ENCODE peak calls at places on chromosomes 12 and 14, in seven cellular contexts. P is neuronal stem cell, K is HCT116, B is kidney epithelial cell, T is adrenal gland, C is AG04450, G is IMR-90. L is an unnamed sample.

GRCh38 chr12:114399664-114400211 is 6.2 kb downstream of the TBX5 start:
- DNase-seq in P (peak; percentile 75), K (peak; percentile 62), B (no peak), C (peak; percentile 74), G (peak; percentile 95), T (no peak), L (no peak)

GRCh38 chr14:37081220-37081619 is 91.2 kb downstream of the SLC25A21 start:
- DNase-seq in K (peak; percentile 93), T (no peak), C (no peak), G (peak; percentile 32), P (no peak), B (peak; percentile 69), L (no peak)

GRCh38 chr12:42705863-42706262 is 116.3 kb upstream of the PRICKLE1 start:
- DNase-seq in C (peak; percentile 91), K (no peak), B (peak; percentile 45), T (peak; percentile 54), P (peak; percentile 8), G (peak; percentile 95), L (peak; percentile 34)

GRCh38 chr12:2439332-2440100 is 355.3 kb upstream of the FKBP4 start:
- DNase-seq in K (no peak), P (no peak), B (no peak), G (no peak), C (no peak), T (no peak), L (no peak)

GRCh38 chr14:76904100-76904739 is 78.0 kb downstream of the LRRC74A start:
- DNase-seq in K (no peak), B (no peak), C (peak; percentile 95), G (peak; percentile 98), P (no peak), T (peak; percentile 73), L (no peak)

GRCh38 chr12:118404876-118405521 is 28.6 kb downstream of the SUDS3 start:
- DNase-seq in K (peak; percentile 37), P (peak; percentile 53), G (peak; percentile 68), T (peak; percentile 67), C (peak; percentile 27), B (peak; percentile 14), L (peak; percentile 78)

GRCh38 chr14:68723808-68724268 is 69.0 kb downstream of the ZFP36L1 start:
- DNase-seq in B (no peak), K (no peak), G (no peak), P (no peak), T (no peak), C (no peak), L (no peak)

GRCh38 chr14:93033983-93034670 is 81.6 kb downstream of the ITPK1 start:
- DNase-seq in P (no peak), B (no peak), T (no peak), G (no peak), C (no peak), K (no peak), L (no peak)

GRCh38 chr12:113413488-113413939 is 8.7 kb upstream of the SDSL start:
- DNase-seq in P (no peak), C (no peak), B (no peak), T (no peak), G (peak; percentile 9), K (no peak), L (no peak)

GRCh38 chr14:101200008-101200649 is 296.6 kb upstream of the RTL1 start:
- DNase-seq in K (no peak), P (no peak), G (no peak), T (no peak), C (no peak), B (no peak), L (no peak)

GRCh38 chr12:128767518-128767917 is 56.2 kb downstream of the SLC15A4 start:
- DNase-seq in B (no peak), K (no peak), G (no peak), C (no peak), T (no peak), P (no peak), L (no peak)

GRCh38 chr14:67652189-67652588 is 22.2 kb downstream of the VTI1B start:
- DNase-seq in T (no peak), B (no peak), K (no peak), G (no peak), P (no peak), C (no peak), L (no peak)

DNA sequence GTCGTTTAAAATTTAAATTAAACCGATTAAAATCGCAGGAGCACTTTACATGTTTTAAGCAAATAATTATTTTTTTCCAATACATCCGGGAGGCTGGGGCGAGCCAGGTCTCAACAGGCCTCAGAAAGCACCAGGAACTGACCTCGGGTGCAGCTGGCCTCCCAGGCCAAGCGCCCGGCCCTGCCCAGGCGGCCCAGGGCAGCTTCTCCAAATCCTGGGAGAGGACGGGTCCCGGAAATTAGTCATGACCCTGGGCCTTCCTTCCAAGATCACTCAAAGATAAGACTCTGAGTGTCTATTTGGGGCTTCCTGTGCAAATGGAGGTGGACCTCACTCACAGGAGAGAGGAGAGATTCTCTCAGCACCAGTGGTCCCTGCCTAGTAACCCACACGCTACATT is 177.1 kb downstream of the BCL11B start:
- DNase-seq in K (no peak), T (no peak), C (no peak), P (no peak), G (no peak), B (no peak), L (no peak)
- H3K4me3 ChIP-seq in K (no peak overlapping the region), T (no peak overlapping the region), C (no peak overlapping the region), P (no peak overlapping the region), G (no peak overlapping the region), B (no peak overlapping the region), L (no peak overlapping the region)

DNA sequence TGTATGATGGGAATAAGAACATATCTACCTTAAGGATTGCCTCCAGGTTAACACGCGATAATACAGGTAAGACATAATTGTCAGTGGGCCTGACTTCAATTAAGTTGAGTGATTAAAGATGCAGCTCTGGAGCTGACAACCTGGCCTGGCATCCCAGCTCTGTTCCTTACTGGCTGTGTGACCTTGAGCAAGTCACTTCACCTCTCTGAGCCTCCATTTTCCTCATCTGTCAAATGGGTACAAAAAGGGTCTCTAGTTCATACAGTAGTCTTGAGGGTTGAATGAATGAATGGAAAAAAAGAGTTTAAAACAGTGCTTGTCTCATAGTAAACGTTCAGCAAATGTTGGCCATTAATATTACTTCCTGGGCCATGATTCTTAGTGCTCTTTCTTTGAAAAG is 213.9 kb downstream of the PHETA1 start:
- DNase-seq in K (no peak), P (no peak), C (no peak), B (no peak), T (no peak), G (no peak), L (no peak)
- H3K27me3 ChIP-seq in K (no peaks in the 10 kb centered on the region), P (no peaks in the 10 kb centered on the region), C (peaks cover 7% of the 10 kb centered on the region), B (peaks cover 21% of the 10 kb centered on the region), T (peaks cover 18% of the 10 kb centered on the region), G (peaks cover 7% of the 10 kb centered on the region), L (peaks cover 4% of the 10 kb centered on the region)

GRCh38 chr12:54368709-54369596 is 4.7 kb upstream of the GPR84 start:
- DNase-seq in C (peak; percentile 85), T (peak; percentile 94), P (peak; percentile 79), B (peak; percentile 50), K (peak; percentile 67), G (peak; percentile 88), L (peak; percentile 93)

GRCh38 chr12:54371328-54372112 is 7.2 kb upstream of the GPR84 start:
- DNase-seq in K (no peak), P (no peak), C (no peak), B (no peak), T (no peak), G (no peak), L (no peak)

GRCh38 chr12:54372113-54372806 is 8.0 kb upstream of the GPR84 start:
- DNase-seq in G (no peak), K (no peak), T (no peak), B (no peak), P (no peak), C (no peak), L (no peak)

GRCh38 chr12:54369597-54370217 is 5.4 kb upstream of the GPR84 start:
- DNase-seq in T (no peak), K (no peak), G (no peak), B (no peak), P (no peak), C (no peak), L (no peak)

GRCh38 chr12:54370218-54370730 is 6.0 kb upstream of the GPR84 start:
- DNase-seq in T (peak; percentile 81), G (peak; percentile 77), P (no peak), K (no peak), B (peak; percentile 28), C (peak; percentile 46), L (peak; percentile 80)
- H3K4me3 ChIP-seq in T (peak overlapping the region; percentile 40), G (peak overlapping the region; percentile 25), P (no peak overlapping the region), K (no peak overlapping the region), B (peak overlapping the region; percentile 34), C (peak overlapping the region; percentile 49), L (peak overlapping the region; percentile 40)

GRCh38 chr14:95958105-95958504 is 81.1 kb upstream of the C14orf132 start:
- DNase-seq in B (no peak), C (no peak), P (no peak), K (no peak), T (no peak), G (no peak), L (no peak)

GRCh38 chr14:95956601-95957460 is 80.2 kb downstream of the TUNAR start:
- DNase-seq in G (no peak), P (no peak), T (no peak), C (no peak), K (no peak), B (no peak), L (no peak)

GRCh38 chr14:95961481-95961880 is 77.7 kb upstream of the C14orf132 start:
- DNase-seq in T (no peak), B (no peak), P (no peak), C (no peak), K (no peak), G (no peak), L (no peak)

DNA sequence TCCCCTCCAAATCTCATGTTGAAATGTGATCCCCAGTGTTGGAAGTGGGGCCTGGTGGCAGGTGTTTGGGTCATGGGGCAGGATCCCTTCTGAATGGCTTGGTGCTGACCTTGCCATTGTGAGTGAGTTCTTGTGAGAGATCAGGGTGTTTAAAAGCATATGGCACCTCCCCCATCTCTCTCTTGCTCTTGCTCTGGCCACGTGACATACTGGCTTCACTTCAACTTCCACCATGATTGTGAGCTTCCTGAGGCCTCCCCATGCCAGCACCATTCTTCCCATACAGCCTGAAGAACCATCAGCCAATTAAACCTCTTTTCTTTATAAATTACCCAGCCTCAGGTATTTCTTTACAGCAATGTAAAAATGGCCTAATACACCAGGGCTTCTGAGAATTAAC is 79.8 kb upstream of the C14orf132 start:
- DNase-seq in B (no peak), P (no peak), K (no peak), T (no peak), G (no peak), C (no peak), L (no peak)
- H3K27me3 ChIP-seq in B (no peaks in the 10 kb centered on the region), P (no peaks in the 10 kb centered on the region), K (peaks cover 21% of the 10 kb centered on the region), T (no peaks in the 10 kb centered on the region), G (no peaks in the 10 kb centered on the region), C (peaks cover 3% of the 10 kb centered on the region), L (no peaks in the 10 kb centered on the region)

DNA sequence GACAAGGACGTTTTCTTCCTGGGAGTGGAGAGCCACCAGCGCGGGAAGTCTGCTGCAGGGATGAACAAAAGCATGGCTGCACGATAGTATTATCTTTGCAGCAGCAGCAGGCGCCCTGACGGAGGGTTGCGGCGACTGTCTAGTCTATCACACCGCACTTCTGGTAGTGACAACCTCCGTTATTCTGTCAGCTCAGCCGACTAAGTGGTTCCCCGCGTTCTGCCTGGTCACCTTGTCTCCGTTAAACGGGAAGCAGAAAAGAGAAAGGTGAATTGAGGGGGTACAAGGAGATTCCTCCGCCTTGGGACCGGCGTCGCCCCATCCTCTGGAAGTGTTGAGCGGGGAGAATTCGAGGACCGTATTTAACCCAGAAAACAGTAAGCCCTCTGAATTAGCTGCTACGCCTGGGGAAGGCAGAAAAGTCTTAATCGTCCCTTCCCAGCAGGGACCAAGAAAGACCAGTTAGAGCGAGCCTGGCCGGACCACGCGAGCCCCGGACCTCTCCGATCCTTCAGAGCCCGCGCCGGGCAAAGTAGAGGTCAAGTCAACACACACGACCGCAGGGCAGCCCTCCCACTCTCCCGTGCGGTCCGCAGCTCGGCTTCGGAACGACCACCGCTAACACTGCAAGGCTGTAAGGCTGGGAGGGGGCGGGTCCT is 536 bp upstream of the DAAM1 start:
- DNase-seq in P (no peak), B (no peak), K (no peak), C (no peak), G (no peak), T (peak; percentile 48), L (no peak)
- H3K4me3 ChIP-seq in P (peak overlapping the region; percentile 86), B (peak overlapping the region; percentile 88), K (peak overlapping the region; percentile 79), C (peak overlapping the region; percentile 79), G (peak overlapping the region; percentile 77), T (peak overlapping the region; percentile 90), L (peak overlapping the region; percentile 78)

L was measured in stomach.